ENCODE peak calls at places on chromosomes 13 and 19, in four cellular contexts. L is AG04450, F is heart right ventricle, R is neural progenitor cell. A is an unnamed sample.

GRCh38 chr13:112057736-112058518 is 9.0 kb upstream of the SOX1 start:
- DNase-seq in L (no peak), F (no peak), R (peak; percentile 74), A (no peak)

GRCh38 chr13:109366521-109366920 is 419.9 kb downstream of the IRS2 start:
- DNase-seq in L (no peak), F (no peak), R (peak; percentile 18), A (no peak)

GRCh38 chr13:24997367-24997967 is 98.5 kb upstream of the PABPC3 start:
- DNase-seq in L (no peak), F (no peak), R (peak; percentile 46), A (peak; percentile 17)

GRCh38 chr13:109447667-109448066 is 338.7 kb downstream of the IRS2 start:
- DNase-seq in L (no peak), F (no peak), R (no peak), A (no peak)

GRCh38 chr13:46899801-46900200 is 2.9 kb upstream of the HTR2A start:
- DNase-seq in L (no peak), F (no peak), R (no peak), A (no peak)

GRCh38 chr19:4730740-4731171 is 7.1 kb upstream of the DPP9 start:
- DNase-seq in L (no peak), F (no peak), R (no peak), A (no peak)

GRCh38 chr13:99059498-99060070 is 81.7 kb upstream of the DOCK9 start:
- DNase-seq in L (no peak), F (no peak), R (no peak), A (no peak)

GRCh38 chr13:47816835-47817234 is 184.2 kb downstream of the SUCLA2 start:
- DNase-seq in L (no peak), F (no peak), R (peak; percentile 79), A (no peak)

GRCh38 chr13:42977219-42977659 is 14.8 kb downstream of the EPSTI1 start:
- DNase-seq in L (no peak), F (no peak), R (no peak), A (no peak)

GRCh38 chr19:54420383-54421168 is 5.3 kb downstream of the TTYH1 start:
- DNase-seq in L (no peak), F (peak; percentile 76), R (peak; percentile 96), A (no peak)

GRCh38 chr13:36712785-36713184 is 39.0 kb downstream of the SERTM1 start:
- DNase-seq in L (peak; percentile 2), F (no peak), R (no peak), A (peak; percentile 37)

GRCh38 chr13:41050041-41050440 is 11.3 kb upstream of the WBP4 start:
- DNase-seq in L (no peak), F (no peak), R (no peak), A (no peak)

GRCh38 chr13:49060698-49061387 is 85.1 kb downstream of the FNDC3A start:
- DNase-seq in L (no peak), F (no peak), R (no peak), A (no peak)

GRCh38 chr13:98930014-98930625 is 47.7 kb downstream of the DOCK9 start:
- DNase-seq in L (no peak), F (no peak), R (no peak), A (no peak)

GRCh38 chr13:46628622-46629365 is 75.8 kb downstream of the LRCH1 start:
- DNase-seq in L (no peak), F (no peak), R (no peak), A (no peak)

GRCh38 chr13:34161829-34162544 is 344.0 kb downstream of the RFC3 start:
- DNase-seq in L (peak; percentile 43), F (no peak), R (peak; percentile 41), A (peak; percentile 40)

GRCh38 chr13:112416647-112417046 is 40.5 kb downstream of the SPACA7 start:
- DNase-seq in L (no peak), F (no peak), R (no peak), A (no peak)

GRCh38 chr13:96199315-96199714 is 109.4 kb downstream of the HS6ST3 start:
- DNase-seq in L (no peak), F (no peak), R (no peak), A (no peak)

GRCh38 chr19:8639821-8640401 is 9.5 kb downstream of the NFILZ start:
- DNase-seq in L (no peak), F (no peak), R (peak; percentile 57), A (no peak)

GRCh38 chr13:42369071-42369795 is 97.3 kb downstream of the AKAP11 start:
- DNase-seq in L (no peak), F (no peak), R (no peak), A (no peak)

GRCh38 chr19:3768015-3768747 is 3.8 kb downstream of the RAX2 start:
- DNase-seq in L (no peak), F (no peak), R (no peak), A (no peak)

GRCh38 chr19:8209965-8210659 is 942 bp downstream of the CERS4 start:
- DNase-seq in L (no peak), F (peak; percentile 14), R (no peak), A (no peak)

GRCh38 chr13:110628952-110629701 is 13.8 kb downstream of the NAXD start:
- DNase-seq in L (no peak), F (no peak), R (no peak), A (no peak)

GRCh38 chr19:10516671-10517286 is 468 bp downstream of the S1PR5 start:
- DNase-seq in L (no peak), F (no peak), R (no peak), A (no peak)

GRCh38 chr19:16259385-16260159 is 61.9 kb downstream of the AP1M1 start:
- DNase-seq in L (no peak), F (no peak), R (no peak), A (no peak)

GRCh38 chr13:41782086-41782485 is 178.8 kb downstream of the VWA8 start:
- DNase-seq in L (no peak), F (no peak), R (peak; percentile 55), A (no peak)

GRCh38 chr19:15147090-15147489 is 39.9 kb downstream of the SYDE1 start:
- DNase-seq in L (no peak), F (no peak), R (no peak), A (no peak)

GRCh38 chr19:29483641-29483920 is 42.2 kb upstream of the VSTM2B start:
- DNase-seq in L (no peak), F (no peak), R (no peak), A (no peak)

GRCh38 chr13:112587359-112587766 is 590 bp downstream of the TUBGCP3 start:
- DNase-seq in L (peak; percentile 67), F (peak; percentile 80), R (peak; percentile 85), A (no peak)

GRCh38 chr19:3065675-3066357 is 3.5 kb upstream of the TLE5 start:
- DNase-seq in L (no peak), F (no peak), R (no peak), A (no peak)

GRCh38 chr13:47723898-47724297 is 277.2 kb downstream of the SUCLA2 start:
- DNase-seq in L (no peak), F (no peak), R (peak; percentile 20), A (no peak)

GRCh38 chr19:1231729-1232128 is 6.1 kb downstream of the CBARP start:
- DNase-seq in L (no peak), F (no peak), R (no peak), A (no peak)

GRCh38 chr19:35438527-35438926 is 9.5 kb upstream of the FFAR2 start:
- DNase-seq in L (no peak), F (no peak), R (peak; percentile 39), A (no peak)

GRCh38 chr19:35439921-35440320 is 8.1 kb upstream of the FFAR2 start:
- DNase-seq in L (no peak), F (no peak), R (no peak), A (no peak)

GRCh38 chr19:35444735-35445134 is 3.3 kb upstream of the FFAR2 start:
- DNase-seq in L (no peak), F (no peak), R (no peak), A (no peak)

GRCh38 chr19:35446194-35446593 is 1.9 kb upstream of the FFAR2 start:
- DNase-seq in L (no peak), F (no peak), R (no peak), A (no peak)

GRCh38 chr19:35442091-35442490 is 6.0 kb upstream of the FFAR2 start:
- DNase-seq in L (no peak), F (no peak), R (no peak), A (no peak)
- TF ChIP-seq CTCF in L (no peak), F (no peak), R (no peak), A (no peak)

GRCh38 chr19:39515551-39516191 is 732 bp downstream of the SELENOV start:
- DNase-seq in L (no peak), F (no peak), R (peak; percentile 61), A (no peak)
- H3K4me3 ChIP-seq in L (peak overlapping the region; percentile 13), F (peak overlapping the region; percentile 34), R (peak overlapping the region; percentile 94), A (no peak overlapping the region)

DNA sequence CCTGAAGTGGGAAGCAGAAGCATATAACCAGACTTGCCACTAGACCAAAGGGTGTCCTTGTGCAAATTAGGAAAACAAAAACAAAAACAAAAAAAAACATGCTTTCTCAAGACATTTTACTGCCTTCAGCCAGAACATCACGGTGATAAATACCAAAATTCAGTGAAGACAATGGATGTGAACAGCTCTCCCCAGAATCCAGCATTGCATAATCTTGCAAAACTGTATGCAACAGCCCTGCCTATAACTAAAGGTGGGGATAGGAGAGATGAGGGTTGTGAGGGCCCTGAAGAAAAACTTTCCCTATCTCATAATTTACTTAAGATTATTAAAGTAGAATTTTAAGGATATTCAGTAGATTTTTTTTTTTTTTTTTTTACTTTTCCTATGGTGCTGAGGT is 24.9 kb upstream of the NDFIP2 start:
- DNase-seq in L (no peak), F (no peak), R (no peak), A (no peak)
- TF ChIP-seq CTCF in L (no peak), F (no peak), R (no peak), A (no peak)

GRCh38 chr13:21067794-21068193 is 6.4 kb upstream of the LATS2 start:
- DNase-seq in L (no peak), F (no peak), R (no peak), A (no peak)

GRCh38 chr13:21066946-21067345 is 5.6 kb upstream of the LATS2 start:
- DNase-seq in L (no peak), F (no peak), R (no peak), A (no peak)

GRCh38 chr13:21071015-21071414 is 9.6 kb upstream of the LATS2 start:
- DNase-seq in L (no peak), F (no peak), R (no peak), A (no peak)

GRCh38 chr13:21071894-21072293 is 10.5 kb upstream of the LATS2 start:
- DNase-seq in L (no peak), F (no peak), R (no peak), A (no peak)

DNA sequence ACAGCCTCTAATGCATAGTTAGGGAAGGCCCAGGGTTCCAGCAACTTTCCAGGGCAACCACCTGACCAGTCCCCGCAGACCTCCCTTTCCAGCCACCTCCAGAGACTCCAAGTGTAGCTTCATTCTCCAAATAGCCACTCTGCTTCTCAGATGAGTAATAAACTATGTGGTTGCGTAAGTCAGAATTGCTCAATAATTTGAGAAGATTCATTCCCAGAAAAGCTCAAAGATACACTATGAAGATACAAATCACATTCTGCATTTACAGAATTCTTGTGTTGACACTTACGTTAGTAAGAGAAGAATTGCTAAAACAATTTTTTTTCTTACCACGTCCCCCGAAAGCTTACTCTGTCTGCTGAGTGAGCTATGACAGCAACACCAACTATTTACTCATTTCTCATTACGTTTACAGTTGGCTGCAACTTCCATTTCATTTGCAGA is 8.2 kb upstream of the LATS2 start:
- DNase-seq in L (peak; percentile 88), F (no peak), R (no peak), A (peak; percentile 69)
- H3K4me3 ChIP-seq in L (no peak overlapping the region), F (no peak overlapping the region), R (no peak overlapping the region), A (no peak overlapping the region)

GRCh38 chr19:19386373-19386869 is 19.1 kb upstream of the GATAD2A start:
- DNase-seq in L (no peak), F (no peak), R (no peak), A (no peak)
- TF ChIP-seq CTCF in L (peak; percentile 32), F (no peak), R (peak; percentile 11), A (peak; percentile 38)